ENCODE peak calls at places on chromosomes 11 and 22, in nine cellular contexts. One of them, this sample, is unnamed.

GRCh38 chr11:2172676-2173075 is 1.1 kb upstream of the TH start:
- DNase-seq in NCI-H345: no peak
- DNase-seq in IMR-90: no peak
- DNase-seq in NCI-H510A treated with DMSO at 0.1 percent for 48 hours: no peak
- DNase-seq in NCI-H2081: no peak
- DNase-seq in suprapubic skin: no peak
- DNase-seq in stimulated activated CD4-positive, alpha-beta T cell treated with anti-CD3 and anti-CD28 coated beads, Interleukin-15, amount 100 ng/mL, for 48 hours: no peak
- DNase-seq in tibial nerve: no peak
- DNase-seq in C1 segment of cervical spinal cord: no peak
- DNase-seq in this sample: no peak

GRCh38 chr11:123407996-123408597 is 22.0 kb upstream of the GRAMD1B start:
- DNase-seq in NCI-H345: no peak
- DNase-seq in IMR-90: no peak
- DNase-seq in NCI-H510A treated with DMSO at 0.1 percent for 48 hours: no peak
- DNase-seq in NCI-H2081: peak
- DNase-seq in suprapubic skin: no peak
- DNase-seq in stimulated activated CD4-positive, alpha-beta T cell treated with anti-CD3 and anti-CD28 coated beads, Interleukin-15, amount 100 ng/mL, for 48 hours: no peak
- DNase-seq in tibial nerve: no peak
- DNase-seq in C1 segment of cervical spinal cord: no peak
- DNase-seq in this sample: no peak

GRCh38 chr11:19441288-19441687 is 200.5 kb upstream of the E2F8 start:
- DNase-seq in NCI-H345: no peak
- DNase-seq in IMR-90: no peak
- DNase-seq in NCI-H510A treated with DMSO at 0.1 percent for 48 hours: no peak
- DNase-seq in NCI-H2081: no peak
- DNase-seq in suprapubic skin: no peak
- DNase-seq in stimulated activated CD4-positive, alpha-beta T cell treated with anti-CD3 and anti-CD28 coated beads, Interleukin-15, amount 100 ng/mL, for 48 hours: no peak
- DNase-seq in tibial nerve: no peak
- DNase-seq in C1 segment of cervical spinal cord: no peak
- DNase-seq in this sample: no peak

GRCh38 chr11:35554491-35555237 is 29.2 kb upstream of the PAMR1 start:
- DNase-seq in NCI-H345: no peak
- DNase-seq in IMR-90: peak
- DNase-seq in NCI-H510A treated with DMSO at 0.1 percent for 48 hours: peak
- DNase-seq in NCI-H2081: no peak
- DNase-seq in suprapubic skin: no peak
- DNase-seq in stimulated activated CD4-positive, alpha-beta T cell treated with anti-CD3 and anti-CD28 coated beads, Interleukin-15, amount 100 ng/mL, for 48 hours: no peak
- DNase-seq in tibial nerve: no peak
- DNase-seq in C1 segment of cervical spinal cord: no peak
- DNase-seq in this sample: peak

GRCh38 chr22:44329179-44329796 is 16.5 kb upstream of the SHISAL1 start:
- DNase-seq in NCI-H345: no peak
- DNase-seq in IMR-90: peak
- DNase-seq in NCI-H510A treated with DMSO at 0.1 percent for 48 hours: no peak
- DNase-seq in NCI-H2081: no peak
- DNase-seq in suprapubic skin: no peak
- DNase-seq in stimulated activated CD4-positive, alpha-beta T cell treated with anti-CD3 and anti-CD28 coated beads, Interleukin-15, amount 100 ng/mL, for 48 hours: no peak
- DNase-seq in tibial nerve: no peak
- DNase-seq in C1 segment of cervical spinal cord: no peak
- DNase-seq in this sample: no peak

GRCh38 chr11:11876458-11876857 is 34.7 kb downstream of the USP47 start:
- DNase-seq in NCI-H345: no peak
- DNase-seq in IMR-90: no peak
- DNase-seq in NCI-H510A treated with DMSO at 0.1 percent for 48 hours: no peak
- DNase-seq in NCI-H2081: peak
- DNase-seq in suprapubic skin: no peak
- DNase-seq in stimulated activated CD4-positive, alpha-beta T cell treated with anti-CD3 and anti-CD28 coated beads, Interleukin-15, amount 100 ng/mL, for 48 hours: no peak
- DNase-seq in tibial nerve: no peak
- DNase-seq in C1 segment of cervical spinal cord: no peak
- DNase-seq in this sample: no peak

GRCh38 chr11:60848714-60849151 is 6.8 kb downstream of the CCDC86 start:
- DNase-seq in NCI-H345: no peak
- DNase-seq in IMR-90: no peak
- DNase-seq in NCI-H510A treated with DMSO at 0.1 percent for 48 hours: no peak
- DNase-seq in NCI-H2081: no peak
- DNase-seq in suprapubic skin: no peak
- DNase-seq in stimulated activated CD4-positive, alpha-beta T cell treated with anti-CD3 and anti-CD28 coated beads, Interleukin-15, amount 100 ng/mL, for 48 hours: no peak
- DNase-seq in tibial nerve: no peak
- DNase-seq in C1 segment of cervical spinal cord: no peak
- DNase-seq in this sample: no peak

GRCh38 chr11:31499576-31500178 is 9.7 kb downstream of the IMMP1L start:
- DNase-seq in NCI-H345: no peak
- DNase-seq in IMR-90: peak
- DNase-seq in NCI-H510A treated with DMSO at 0.1 percent for 48 hours: no peak
- DNase-seq in NCI-H2081: peak
- DNase-seq in suprapubic skin: no peak
- DNase-seq in stimulated activated CD4-positive, alpha-beta T cell treated with anti-CD3 and anti-CD28 coated beads, Interleukin-15, amount 100 ng/mL, for 48 hours: no peak
- DNase-seq in tibial nerve: no peak
- DNase-seq in C1 segment of cervical spinal cord: no peak
- DNase-seq in this sample: no peak

GRCh38 chr11:8096575-8096974 is 15.6 kb downstream of the TUB start:
- DNase-seq in NCI-H345: no peak
- DNase-seq in IMR-90: no peak
- DNase-seq in NCI-H510A treated with DMSO at 0.1 percent for 48 hours: no peak
- DNase-seq in NCI-H2081: no peak
- DNase-seq in suprapubic skin: no peak
- DNase-seq in stimulated activated CD4-positive, alpha-beta T cell treated with anti-CD3 and anti-CD28 coated beads, Interleukin-15, amount 100 ng/mL, for 48 hours: no peak
- DNase-seq in tibial nerve: no peak
- DNase-seq in C1 segment of cervical spinal cord: no peak
- DNase-seq in this sample: no peak

GRCh38 chr11:83746921-83747585 is 460.9 kb upstream of the CCDC90B start:
- DNase-seq in NCI-H345: no peak
- DNase-seq in IMR-90: no peak
- DNase-seq in NCI-H510A treated with DMSO at 0.1 percent for 48 hours: no peak
- DNase-seq in NCI-H2081: no peak
- DNase-seq in suprapubic skin: no peak
- DNase-seq in stimulated activated CD4-positive, alpha-beta T cell treated with anti-CD3 and anti-CD28 coated beads, Interleukin-15, amount 100 ng/mL, for 48 hours: no peak
- DNase-seq in tibial nerve: no peak
- DNase-seq in C1 segment of cervical spinal cord: no peak
- DNase-seq in this sample: no peak

GRCh38 chr11:79393362-79394043 is 47.3 kb downstream of the TENM4 start:
- DNase-seq in NCI-H345: peak
- DNase-seq in IMR-90: no peak
- DNase-seq in NCI-H510A treated with DMSO at 0.1 percent for 48 hours: no peak
- DNase-seq in NCI-H2081: peak
- DNase-seq in suprapubic skin: no peak
- DNase-seq in stimulated activated CD4-positive, alpha-beta T cell treated with anti-CD3 and anti-CD28 coated beads, Interleukin-15, amount 100 ng/mL, for 48 hours: no peak
- DNase-seq in tibial nerve: no peak
- DNase-seq in C1 segment of cervical spinal cord: no peak
- DNase-seq in this sample: no peak

GRCh38 chr11:122681731-122682130 is 26.2 kb downstream of the UBASH3B start:
- DNase-seq in NCI-H345: peak
- DNase-seq in IMR-90: no peak
- DNase-seq in NCI-H510A treated with DMSO at 0.1 percent for 48 hours: no peak
- DNase-seq in NCI-H2081: no peak
- DNase-seq in suprapubic skin: no peak
- DNase-seq in stimulated activated CD4-positive, alpha-beta T cell treated with anti-CD3 and anti-CD28 coated beads, Interleukin-15, amount 100 ng/mL, for 48 hours: no peak
- DNase-seq in tibial nerve: no peak
- DNase-seq in C1 segment of cervical spinal cord: no peak
- DNase-seq in this sample: no peak

This sample was measured in T47D.